ENCODE peak calls at places on chromosomes 11 and 22, in seven cellular contexts. U, K, Y, E, S, R and O are unnamed samples. For H3K36me3, the result is how much of the 10 kb centered on the place peaks cover.

GRCh38 chr22:37696657-37697539 is at the start of gene TRIOBP:
- DNase-seq in U (peak), K (peak), Y (peak), E (peak), S (peak), R (peak), O (peak)

GRCh38 chr11:28346721-28347120 is 238.5 kb downstream of the METTL15 start:
- DNase-seq in U (no peak), K (no peak), Y (no peak), E (no peak), S (no peak), R (no peak), O (no peak)

GRCh38 chr11:100923555-100923954 is 206.1 kb downstream of the PGR start:
- DNase-seq in U (no peak), K (no peak), Y (no peak), E (no peak), S (no peak), R (no peak), O (no peak)

GRCh38 chr11:93244018-93244417 is 46.2 kb upstream of the SLC36A4 start:
- DNase-seq in U (no peak), K (no peak), Y (no peak), E (no peak), S (no peak), R (no peak), O (no peak)

GRCh38 chr11:75280227-75280671 is 39.7 kb downstream of the TPBGL start:
- DNase-seq in U (no peak), K (peak), Y (peak), E (peak), S (peak), R (peak), O (peak)

GRCh38 chr22:46058591-46059519 is 81.9 kb upstream of the WNT7B start:
- DNase-seq in U (peak), K (no peak), Y (no peak), E (peak), S (peak), R (no peak), O (no peak)

GRCh38 chr22:43706151-43706550 is 106.0 kb downstream of the EFCAB6 start:
- DNase-seq in U (no peak), K (no peak), Y (no peak), E (no peak), S (no peak), R (no peak), O (no peak)

GRCh38 chr11:134275188-134275533 is 1.0 kb upstream of the GLB1L3 start:
- DNase-seq in U (no peak), K (no peak), Y (no peak), E (no peak), S (no peak), R (no peak), O (no peak)

GRCh38 chr22:24427500-24428164 is at the start of gene ADORA2A:
- DNase-seq in U (no peak), K (no peak), Y (no peak), E (no peak), S (no peak), R (no peak), O (no peak)

GRCh38 chr11:21195995-21196394 is 526.6 kb downstream of the NELL1 start:
- DNase-seq in U (no peak), K (no peak), Y (no peak), E (no peak), S (no peak), R (no peak), O (no peak)

GRCh38 chr11:412641-413119 is 2.1 kb downstream of the SIGIRR start:
- DNase-seq in U (no peak), K (no peak), Y (no peak), E (no peak), S (no peak), R (no peak), O (no peak)

GRCh38 chr11:415640-416041 is 842 bp upstream of the SIGIRR start:
- DNase-seq in U (no peak), K (no peak), Y (no peak), E (no peak), S (no peak), R (no peak), O (no peak)

GRCh38 chr11:416051-416756 is 1.4 kb upstream of the SIGIRR start:
- DNase-seq in U (no peak), K (peak), Y (no peak), E (no peak), S (no peak), R (no peak), O (no peak)

GRCh38 chr11:413120-414081 is 1.4 kb downstream of the SIGIRR start:
- DNase-seq in U (no peak), K (no peak), Y (no peak), E (no peak), S (no peak), R (no peak), O (no peak)

GRCh38 chr11:414333-414857 is 404 bp downstream of the SIGIRR start:
- DNase-seq in U (no peak), K (no peak), Y (no peak), E (no peak), S (no peak), R (no peak), O (no peak)
- H3K4me3 ChIP-seq in U (peak), K (no peak), Y (no peak), E (peak), S (no peak), R (peak), O (no peak)

GRCh38 chr11:65968600-65969482 is 7.3 kb downstream of the SART1 start:
- DNase-seq in U (no peak), K (no peak), Y (no peak), E (no peak), S (no peak), R (no peak), O (no peak)
- H3K36me3 ChIP-seq in U (half or more), K (under half), Y (under half), E (half or more), S (half or more), R (half or more), O (under half)

DNA sequence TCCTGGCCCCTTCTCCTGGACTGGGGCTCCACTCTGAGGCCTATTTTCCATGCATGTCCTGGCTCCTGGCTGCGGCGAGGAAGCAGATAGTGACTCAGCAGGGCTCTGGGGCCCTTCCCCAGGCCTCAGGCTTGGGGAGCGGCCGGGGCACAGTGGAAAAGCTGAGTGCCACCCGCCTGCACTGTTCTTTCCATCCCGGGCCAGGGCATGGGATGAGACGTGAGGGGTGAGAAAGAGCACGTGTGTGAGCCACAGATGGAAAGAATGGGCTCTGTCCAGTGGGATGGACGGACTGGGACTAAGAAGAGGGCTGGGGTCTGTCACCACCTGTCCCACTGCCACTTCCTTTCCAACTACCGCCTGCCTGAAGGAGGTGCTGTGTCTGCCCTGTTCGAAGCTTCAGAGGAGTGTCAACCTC is 12.8 kb downstream of the SLC37A2 start:
- DNase-seq in U (no peak), K (no peak), Y (no peak), E (no peak), S (no peak), R (peak), O (no peak)
- TF ChIP-seq CTCF in U (no peak), K (no peak), Y (no peak), E (no peak), S (no peak), R (no peak), O (no peak)

GRCh38 chr11:2270322-2271076 is at the start of gene ASCL2:
- DNase-seq in U (peak), K (peak), Y (no peak), E (no peak), S (no peak), R (peak), O (no peak)

GRCh38 chr11:2267871-2268825 is 2.2 kb downstream of the ASCL2 start:
- DNase-seq in U (no peak), K (no peak), Y (peak), E (no peak), S (no peak), R (peak), O (no peak)

GRCh38 chr11:2271077-2271326 is 614 bp upstream of the ASCL2 start:
- DNase-seq in U (no peak), K (peak), Y (no peak), E (peak), S (no peak), R (peak), O (peak)

GRCh38 chr11:2268911-2269600 is 1.3 kb downstream of the ASCL2 start:
- DNase-seq in U (peak), K (peak), Y (peak), E (peak), S (no peak), R (peak), O (no peak)

DNA sequence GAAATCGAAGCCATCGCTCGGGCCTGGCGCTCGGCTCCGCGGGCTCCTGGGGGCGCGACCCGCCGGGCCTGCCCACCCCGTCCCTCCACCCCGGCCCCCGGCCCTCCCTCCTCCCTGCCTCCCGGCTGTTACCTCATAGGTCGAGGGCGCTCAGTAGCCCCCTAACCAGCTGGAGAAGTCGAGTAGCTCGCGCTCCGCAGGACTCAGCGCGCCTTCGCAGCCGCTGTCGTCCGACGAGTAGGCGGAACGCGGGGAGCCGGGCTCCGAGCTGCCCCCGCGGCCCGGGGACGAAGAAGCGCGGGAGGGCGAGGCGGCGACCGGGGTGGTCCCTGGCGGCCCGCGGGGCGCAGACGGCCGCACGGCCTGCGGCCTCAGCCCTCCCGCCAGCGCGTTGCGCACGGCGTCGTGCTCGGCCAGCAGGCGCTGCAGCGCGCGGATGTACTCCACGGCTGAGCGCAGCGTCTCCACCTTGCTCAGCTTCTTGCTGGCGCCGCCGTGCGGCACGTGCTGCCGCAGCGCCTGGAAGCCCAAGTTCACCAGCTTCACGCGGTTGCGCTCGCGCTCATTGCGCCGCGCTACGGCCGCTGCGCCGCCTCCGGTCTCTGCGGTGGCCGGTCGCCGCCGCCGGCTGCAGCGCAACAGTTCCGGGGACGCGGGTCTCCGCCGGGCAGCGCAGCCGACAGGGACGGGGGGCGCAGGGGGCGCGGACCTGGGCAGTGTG is 627 bp downstream of the ASCL2 start:
- DNase-seq in U (peak), K (peak), Y (peak), E (no peak), S (no peak), R (peak), O (no peak)
- H3K4me3 ChIP-seq in U (peak), K (peak), Y (peak), E (peak), S (no peak), R (peak), O (peak)

GRCh38 chr11:33044281-33044680 is 4.9 kb downstream of the TCP11L1 start:
- DNase-seq in U (no peak), K (no peak), Y (no peak), E (no peak), S (no peak), R (no peak), O (no peak)
- H3K36me3 ChIP-seq in U (under half), K (under half), Y (under half), E (under half), S (under half), R (under half), O (under half)

GRCh38 chr11:12868315-12869073 is 140.6 kb upstream of the RASSF10 start:
- DNase-seq in U (no peak), K (no peak), Y (no peak), E (no peak), S (no peak), R (no peak), O (no peak)
- TF ChIP-seq CTCF in U (no peak), K (peak), Y (no peak), E (peak), S (peak), R (peak), O (peak)